ENCODE peak calls at places on chromosomes 7 and 10, in six cellular contexts. H is hepatocyte; N is CD4-positive, CD25-positive, alpha-beta regulatory T cell; T is lung; M is transverse colon; S is heart left ventricle. C is an unnamed sample. For H3K4me1, the result is how much of the 10 kb centered on the place peaks cover.

GRCh38 chr7:107405559-107405958 is 64.3 kb upstream of the GPR22 start:
- DNase-seq in H (no peak), N (no peak), T (no peak), M (no peak), S (no peak), C (no peak)

GRCh38 chr7:23893172-23893941 is 183.3 kb downstream of the STK31 start:
- DNase-seq in H (peak), N (no peak), T (no peak), M (no peak), S (no peak), C (no peak)

GRCh38 chr10:77943086-77943901 is 16.7 kb upstream of the DLG5 start:
- DNase-seq in H (peak), N (no peak), T (no peak), M (no peak), S (no peak), C (no peak)

GRCh38 chr7:124208173-124208572 is 175.3 kb upstream of the TMEM229A start:
- DNase-seq in H (no peak), N (no peak), T (no peak), M (no peak), S (no peak), C (no peak)

GRCh38 chr7:155011081-155011480 is 8.2 kb upstream of the PAXIP1 start:
- DNase-seq in H (no peak), N (no peak), T (no peak), M (no peak), S (no peak), C (no peak)

GRCh38 chr10:14241196-14241595 is 89.5 kb downstream of the FRMD4A start:
- DNase-seq in H (no peak), N (no peak), T (no peak), M (no peak), S (no peak), C (no peak)

GRCh38 chr10:29048506-29048905 is 240.4 kb upstream of the LYZL1 start:
- DNase-seq in H (no peak), N (no peak), T (no peak), M (no peak), S (no peak), C (no peak)

GRCh38 chr10:118195729-118196128 is 146.4 kb downstream of the FAM204A start:
- DNase-seq in H (no peak), N (no peak), T (no peak), M (no peak), S (no peak), C (no peak)

GRCh38 chr10:36412942-36413341 is 712.5 kb upstream of the ANKRD30A start:
- DNase-seq in H (peak), N (no peak), T (no peak), M (no peak), S (no peak), C (no peak)

GRCh38 chr7:147405621-147406020 is 1184.9 kb upstream of the C7orf33 start:
- DNase-seq in H (no peak), N (no peak), T (no peak), M (no peak), S (no peak), C (no peak)

GRCh38 chr7:7274782-7275181 is 92.4 kb downstream of the C1GALT1 start:
- DNase-seq in H (no peak), N (no peak), T (no peak), M (no peak), S (no peak), C (no peak)

GRCh38 chr7:155449880-155450557 is 7.9 kb upstream of the EN2 start:
- DNase-seq in H (no peak), N (no peak), T (no peak), M (no peak), S (no peak), C (no peak)

GRCh38 chr7:138021889-138022288 is 20.0 kb upstream of the CREB3L2 start:
- DNase-seq in H (no peak), N (no peak), T (no peak), M (no peak), S (no peak), C (no peak)

GRCh38 chr7:138025215-138026186 is 23.6 kb upstream of the CREB3L2 start:
- DNase-seq in H (no peak), N (no peak), T (no peak), M (no peak), S (no peak), C (no peak)

GRCh38 chr7:138023618-138024333 is 21.9 kb upstream of the CREB3L2 start:
- DNase-seq in H (no peak), N (peak), T (no peak), M (no peak), S (no peak), C (no peak)

GRCh38 chr7:138024765-138025164 is 22.9 kb upstream of the CREB3L2 start:
- DNase-seq in H (no peak), N (no peak), T (no peak), M (no peak), S (no peak), C (no peak)

GRCh38 chr7:138024334-138024691 is 22.4 kb upstream of the CREB3L2 start:
- DNase-seq in H (no peak), N (no peak), T (no peak), M (no peak), S (no peak), C (no peak)
- H3K4me1 ChIP-seq in H (under half), N (under half), T (under half), M (under half), S (under half), C (under half)

DNA sequence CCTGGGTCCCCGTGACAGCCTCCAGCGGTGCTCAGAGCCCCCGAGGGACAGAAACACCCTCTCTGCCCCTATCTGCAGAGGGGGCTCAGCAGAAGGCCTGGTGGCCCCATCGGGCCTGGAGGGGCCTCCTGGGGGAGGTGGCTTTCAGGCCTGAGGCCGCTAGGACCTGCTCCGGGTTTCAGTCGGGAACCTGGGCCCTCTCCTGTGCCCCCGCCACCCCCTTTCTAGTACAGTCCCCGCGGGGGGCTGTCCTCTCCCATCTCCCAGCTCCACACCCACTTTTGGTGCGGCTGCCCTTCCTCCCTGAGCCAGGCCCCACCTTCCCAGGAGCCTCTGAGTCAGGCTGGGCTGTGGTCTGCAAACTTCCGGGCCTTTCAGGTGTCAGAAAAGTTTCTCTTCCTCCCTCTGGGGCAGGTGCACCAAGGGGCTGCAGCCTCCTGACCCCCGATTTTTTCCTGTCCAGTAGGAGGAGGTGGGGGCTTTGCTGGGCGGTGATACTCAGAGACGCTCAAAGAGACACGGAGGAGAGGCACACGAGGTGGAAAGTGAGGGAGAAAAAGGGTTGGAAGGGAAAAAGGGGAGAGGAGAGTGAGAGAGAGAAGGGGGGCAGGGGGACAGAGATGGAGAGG is 692 bp downstream of the CARD11 start:
- DNase-seq in H (peak), N (peak), T (no peak), M (peak), S (no peak), C (no peak)
- H3K27ac ChIP-seq in H (no peak), N (peak), T (no peak), M (peak), S (no peak), C (no peak)

GRCh38 chr10:17232276-17232987 is 4.4 kb downstream of the VIM start:
- DNase-seq in H (no peak), N (peak), T (no peak), M (no peak), S (no peak), C (no peak)
- H3K4me3 ChIP-seq in H (peak), N (peak), T (no peak), M (no peak), S (peak), C (peak)

GRCh38 chr10:124706876-124707516 is 37.2 kb downstream of the FAM53B start:
- DNase-seq in H (no peak), N (no peak), T (no peak), M (no peak), S (peak), C (no peak)

GRCh38 chr10:124707546-124707945 is 36.6 kb downstream of the FAM53B start:
- DNase-seq in H (no peak), N (no peak), T (no peak), M (no peak), S (peak), C (peak)

GRCh38 chr10:124705021-124705740 is 39.0 kb downstream of the FAM53B start:
- DNase-seq in H (no peak), N (peak), T (no peak), M (no peak), S (no peak), C (no peak)

GRCh38 chr10:124705817-124706461 is 38.2 kb downstream of the FAM53B start:
- DNase-seq in H (no peak), N (peak), T (no peak), M (no peak), S (peak), C (no peak)

GRCh38 chr10:124706462-124706857 is 37.7 kb downstream of the FAM53B start:
- DNase-seq in H (no peak), N (no peak), T (no peak), M (no peak), S (peak), C (peak)
- H3K4me1 ChIP-seq in H (under half), N (half or more), T (half or more), M (half or more), S (half or more), C (half or more)

DNA sequence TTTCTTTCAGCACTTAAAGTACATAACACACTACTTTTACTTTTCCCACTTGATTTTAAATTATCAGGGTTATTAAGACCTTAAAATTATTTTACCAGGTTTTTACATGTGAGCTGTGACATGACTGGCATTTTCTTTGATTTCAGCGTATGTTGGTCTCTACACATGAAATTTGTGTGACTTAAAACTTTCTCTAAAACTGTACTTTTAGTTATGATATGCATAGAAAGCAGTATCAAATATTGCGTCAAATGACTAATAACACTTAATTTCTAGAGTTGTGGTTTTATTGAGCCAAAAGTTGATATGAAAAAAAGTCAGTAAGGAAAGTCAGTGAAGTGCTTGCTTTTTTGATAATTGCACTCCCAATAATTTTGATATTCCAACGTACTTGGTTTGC is 3.1 kb downstream of the PTEN start:
- DNase-seq in H (no peak), N (no peak), T (no peak), M (no peak), S (no peak), C (no peak)
- H3K27ac ChIP-seq in H (peak), N (no peak), T (no peak), M (peak), S (peak), C (no peak)

C was measured in right cardiac atrium.